ENCODE peak calls at places on chromosomes 5 and 9, in ten cellular contexts. G is right atrium auricular region; H is ovary; B is OCI-LY7; T is body of pancreas; C is PC-3; M is CD8-positive, alpha-beta memory T cell; J is small intestine; L is fibroblast of lung; F is upper lobe of left lung. U is an unnamed sample. For H3K4me1 and H3K36me3, the result is how much of the 10 kb centered on the place peaks cover.

GRCh38 chr5:218457-219289 is 553 bp downstream of the SDHA start:
- DNase-seq in G (no peak), H (peak), L (peak), F (peak), B (peak), M (peak), T (peak), J (peak), C (peak), U (no peak)

GRCh38 chr9:107948601-107949000 is 459.0 kb upstream of the KLF4 start:
- DNase-seq in H (no peak), L (no peak), B (no peak), T (no peak), F (no peak), G (no peak), J (no peak), M (no peak), C (no peak), U (no peak)

GRCh38 chr5:94782376-94782775 is 163.9 kb downstream of the SLF1 start:
- DNase-seq in M (no peak), B (no peak), T (no peak), J (no peak), F (no peak), G (no peak), C (no peak), H (no peak), L (no peak), U (no peak)

GRCh38 chr5:8188874-8189588 is 320.1 kb downstream of the MTRR start:
- DNase-seq in B (no peak), L (no peak), H (no peak), C (peak), J (peak), G (no peak), F (no peak), T (peak), M (no peak), U (no peak)

GRCh38 chr5:35851282-35851681 is 5.4 kb upstream of the IL7R start:
- DNase-seq in F (no peak), G (no peak), C (peak), T (no peak), L (peak), B (no peak), M (no peak), J (no peak), H (no peak), U (no peak)

GRCh38 chr5:60883229-60883628 is 39.2 kb upstream of the ELOVL7 start:
- DNase-seq in T (no peak), G (no peak), J (peak), L (peak), M (no peak), B (peak), H (no peak), C (peak), F (no peak), U (no peak)

GRCh38 chr9:93899609-93900435 is 55.3 kb downstream of the BARX1 start:
- DNase-seq in T (no peak), J (no peak), G (no peak), F (peak), M (no peak), C (no peak), B (no peak), L (no peak), H (peak), U (no peak)

GRCh38 chr5:154405078-154405792 is 40.6 kb upstream of the SAP30L start:
- DNase-seq in G (peak), J (peak), M (peak), B (peak), T (peak), C (peak), H (peak), L (peak), F (peak), U (peak)

GRCh38 chr9:93066978-93067603 is 8.6 kb downstream of the SUSD3 start:
- DNase-seq in J (no peak), M (no peak), G (no peak), T (no peak), L (peak), F (no peak), H (no peak), C (no peak), B (no peak), U (no peak)

GRCh38 chr5:139711852-139712171 is 63.7 kb downstream of the CXXC5 start:
- DNase-seq in T (no peak), J (no peak), L (no peak), H (no peak), F (no peak), M (no peak), G (no peak), B (no peak), C (no peak), U (no peak)
- H3K27ac ChIP-seq in T (no peak), J (no peak), L (no peak), H (no peak), F (no peak), M (no peak), G (peak), B (no peak), C (no peak), U (no peak)

DNA sequence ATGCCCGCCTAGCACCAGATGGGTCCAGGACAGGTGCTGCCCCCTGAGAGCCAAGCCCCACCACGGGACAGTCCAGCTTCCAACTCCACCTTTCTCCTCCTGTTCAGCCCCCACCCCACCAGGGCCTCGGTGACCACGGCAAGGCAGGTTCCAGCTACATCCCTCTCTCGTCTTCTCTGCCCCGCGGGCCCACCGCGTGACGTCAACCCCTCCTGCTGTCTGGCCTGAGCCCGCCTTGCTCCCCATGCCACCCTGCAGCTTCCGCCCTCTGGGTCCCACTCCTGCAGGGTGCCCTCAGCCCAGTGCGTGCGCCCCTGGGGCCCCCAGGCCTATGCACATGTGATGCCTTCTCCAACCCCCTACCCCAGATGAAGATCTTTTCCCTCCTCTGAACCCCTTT is 6.8 kb downstream of the GFPT2 start:
- DNase-seq in J (no peak), T (no peak), L (no peak), F (no peak), H (no peak), G (no peak), M (no peak), C (no peak), B (no peak), U (no peak)
- H3K4me1 ChIP-seq in J (under half), T (under half), L (under half), F (under half), H (under half), G (under half), M (under half), C (under half), B (under half), U (under half)

DNA sequence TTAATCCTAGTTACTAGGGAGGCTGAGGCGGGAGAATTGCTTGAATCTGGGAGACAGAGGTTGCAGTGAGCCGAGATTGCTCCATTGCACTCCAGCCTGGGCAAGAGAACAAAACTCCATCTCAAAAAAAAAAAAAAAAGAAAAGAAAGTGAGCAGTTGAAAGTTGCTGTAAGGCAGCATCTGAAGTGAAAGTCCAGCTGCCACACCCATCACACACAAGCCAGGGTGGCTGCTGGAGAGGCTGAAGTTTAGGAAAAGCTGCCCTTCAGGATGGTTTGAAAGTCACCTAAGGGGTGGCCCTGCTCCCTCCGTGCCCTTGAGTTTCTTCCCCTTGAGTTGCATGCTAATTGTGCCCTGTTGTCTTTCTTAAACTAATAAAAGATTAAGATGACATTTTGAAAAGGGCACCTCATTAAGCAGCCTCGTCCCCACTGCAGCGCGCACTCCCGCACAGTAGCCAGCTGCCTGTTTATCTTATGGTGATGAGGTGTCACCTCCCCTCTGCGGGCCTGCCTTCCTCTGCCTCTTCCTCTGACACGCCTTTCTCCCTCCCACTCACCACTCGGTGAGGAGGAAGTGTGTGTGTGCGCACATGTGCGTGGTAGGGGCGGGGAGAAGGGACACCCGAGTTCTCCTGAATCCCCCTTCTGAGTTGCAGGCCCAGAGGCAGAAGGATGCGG is 104.2 kb upstream of the PANK3 start:
- DNase-seq in G (no peak), T (no peak), B (no peak), F (no peak), C (no peak), J (peak), M (peak), H (no peak), L (no peak), U (no peak)
- H3K36me3 ChIP-seq in G (under half), T (under half), B (under half), F (under half), C (under half), J (under half), M (under half), H (under half), L (under half), U (under half)

DNA sequence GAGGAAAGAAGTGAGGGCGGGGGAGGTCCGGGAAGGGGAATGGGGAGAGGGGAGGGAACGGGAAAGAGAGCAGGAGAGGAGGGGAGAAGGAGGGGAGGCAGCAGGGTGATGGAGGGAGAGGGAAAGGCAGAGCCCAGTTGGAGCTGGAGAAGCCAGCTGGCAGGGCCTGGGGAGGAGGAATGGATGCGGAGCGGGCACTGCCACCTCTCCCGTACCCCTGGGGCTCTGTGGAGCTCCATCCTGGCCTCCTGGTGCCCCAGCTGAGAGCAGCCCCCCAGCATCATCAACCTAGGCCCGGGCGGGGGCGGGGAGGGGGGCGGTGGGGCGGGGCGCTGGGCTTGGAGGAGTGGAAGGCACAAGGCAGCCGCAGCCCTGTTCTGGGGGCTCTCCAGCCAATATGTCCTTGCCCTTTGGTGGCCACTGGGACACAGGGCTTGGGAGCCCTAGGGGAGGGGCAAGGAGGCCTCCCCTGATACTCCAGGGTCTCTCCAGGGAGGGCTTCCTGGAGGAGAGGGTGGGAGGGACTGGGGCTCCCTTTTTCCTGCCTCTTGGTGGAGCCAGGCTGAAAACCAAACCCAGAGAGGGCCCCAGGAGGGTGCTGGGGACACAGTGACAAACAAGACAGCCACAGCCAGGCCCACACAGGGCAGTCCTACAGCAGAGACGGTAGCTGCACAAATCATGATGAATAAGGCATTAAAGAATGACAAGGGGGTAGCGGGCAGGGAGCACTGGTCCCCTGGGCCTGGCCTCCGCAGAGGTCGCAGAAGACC is 123.7 kb downstream of the C9orf50 start:
- DNase-seq in M (no peak), C (no peak), G (no peak), F (no peak), H (peak), B (no peak), L (no peak), T (peak), J (no peak), U (no peak)
- H3K27ac ChIP-seq in M (peak), C (peak), G (peak), F (peak), H (peak), B (no peak), L (peak), T (peak), J (peak), U (peak)

GRCh38 chr5:74539986-74540385 is 100.5 kb downstream of the ENC1 start:
- DNase-seq in M (no peak), C (no peak), F (no peak), B (no peak), G (no peak), J (peak), H (no peak), T (peak), L (peak), U (no peak)
- H3K4me1 ChIP-seq in M (under half), C (under half), F (under half), B (under half), G (under half), J (under half), H (under half), T (half or more), L (under half), U (under half)

DNA sequence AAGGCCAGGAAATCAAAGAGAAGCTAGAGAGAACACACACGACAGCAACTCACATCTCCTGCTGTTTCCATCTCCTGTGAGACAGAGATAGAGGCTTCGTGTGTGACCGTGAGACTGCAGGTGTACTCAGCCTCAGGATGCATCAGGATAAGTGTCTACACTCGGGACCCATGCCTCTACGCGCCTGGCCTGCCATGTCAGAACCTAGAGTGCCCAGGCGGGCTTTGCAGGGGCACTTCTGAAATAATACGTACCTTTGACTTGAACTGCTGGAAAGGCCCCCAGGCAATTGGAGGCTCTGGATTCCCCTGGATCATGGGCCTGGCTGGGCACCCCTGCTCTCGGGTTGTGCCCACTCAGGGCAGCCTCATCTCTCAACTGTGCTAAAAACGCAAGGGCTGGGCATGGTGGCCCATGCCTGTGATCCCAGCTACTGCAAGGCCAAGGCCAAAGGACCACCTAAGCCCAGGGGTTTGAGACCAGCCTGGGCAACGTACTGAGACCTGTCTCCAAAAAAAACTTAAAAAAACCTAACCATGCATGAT is 13.0 kb downstream of the CLPTM1L start:
- DNase-seq in G (no peak), B (no peak), F (no peak), L (no peak), M (no peak), C (no peak), H (no peak), T (no peak), J (no peak), U (no peak)
- H3K36me3 ChIP-seq in G (half or more), B (half or more), F (under half), L (under half), M (half or more), C (under half), H (under half), T (under half), J (under half), U (half or more)

GRCh38 chr9:114361542-114361941 is 26.2 kb downstream of the AKNA start:
- DNase-seq in B (no peak), C (no peak), L (no peak), F (no peak), T (no peak), M (no peak), G (no peak), J (no peak), H (no peak), U (no peak)
- H3K27ac ChIP-seq in B (no peak), C (no peak), L (no peak), F (no peak), T (no peak), M (no peak), G (no peak), J (no peak), H (no peak), U (peak)

DNA sequence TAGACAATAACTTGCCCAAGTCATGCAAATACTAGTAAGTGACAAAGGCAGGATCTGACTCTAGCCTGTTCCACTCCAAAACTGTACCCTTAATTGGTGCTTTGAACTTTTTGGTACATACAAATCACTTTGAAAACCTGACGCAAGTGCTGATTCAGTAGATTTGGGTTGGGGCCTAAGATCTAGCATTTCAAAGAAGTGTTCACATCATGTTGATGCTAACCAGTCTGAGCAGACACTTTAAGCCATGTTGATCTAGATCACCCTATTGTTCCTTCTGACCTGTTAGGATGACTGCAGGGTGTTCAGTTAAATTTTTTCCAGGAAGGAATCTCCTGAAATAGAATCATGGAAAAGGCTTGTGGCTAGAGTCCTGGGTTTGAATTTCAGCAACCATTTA is 57.7 kb upstream of the CPEB4 start:
- DNase-seq in H (no peak), J (no peak), G (no peak), F (no peak), L (no peak), M (no peak), C (no peak), B (peak), T (no peak), U (no peak)
- H3K4me1 ChIP-seq in H (under half), J (under half), G (under half), F (under half), L (under half), M (under half), C (under half), B (half or more), T (under half), U (under half)

GRCh38 chr5:96743065-96743768 is 64.5 kb downstream of the ERAP1 start:
- DNase-seq in C (peak), B (no peak), F (peak), G (peak), J (peak), L (peak), T (no peak), M (no peak), H (no peak), U (no peak)

GRCh38 chr5:96743805-96744559 is 63.8 kb downstream of the ERAP1 start:
- DNase-seq in T (no peak), C (no peak), H (no peak), F (no peak), M (no peak), B (no peak), L (no peak), J (no peak), G (no peak), U (no peak)

GRCh38 chr5:96741075-96741474 is 66.7 kb downstream of the ERAP1 start:
- DNase-seq in C (no peak), H (no peak), G (no peak), L (no peak), J (no peak), T (no peak), M (no peak), F (no peak), B (no peak), U (no peak)

GRCh38 chr5:96741911-96742310 is 65.8 kb downstream of the ERAP1 start:
- DNase-seq in F (no peak), G (no peak), C (no peak), H (no peak), L (no peak), J (peak), M (no peak), B (no peak), T (no peak), U (no peak)

GRCh38 chr5:96742519-96742918 is 65.2 kb downstream of the ERAP1 start:
- DNase-seq in G (no peak), F (no peak), H (no peak), T (no peak), B (no peak), J (no peak), L (no peak), C (no peak), M (no peak), U (no peak)
- H3K36me3 ChIP-seq in G (half or more), F (under half), H (under half), T (under half), B (under half), J (under half), L (under half), C (under half), M (half or more), U (half or more)

GRCh38 chr9:82543726-82544125 is 519.2 kb downstream of the RASEF start:
- DNase-seq in F (no peak), J (no peak), L (no peak), B (no peak), C (peak), H (no peak), G (no peak), M (no peak), T (no peak), U (no peak)

GRCh38 chr9:82535432-82535998 is 527.4 kb downstream of the RASEF start:
- DNase-seq in B (no peak), T (no peak), J (no peak), L (no peak), M (no peak), C (no peak), H (no peak), F (no peak), G (no peak), U (no peak)

GRCh38 chr9:82539126-82539525 is 523.8 kb downstream of the RASEF start:
- DNase-seq in B (no peak), F (peak), C (no peak), T (no peak), G (no peak), L (peak), M (no peak), H (no peak), J (no peak), U (no peak)

GRCh38 chr9:82540175-82540574 is 522.8 kb downstream of the RASEF start:
- DNase-seq in C (no peak), G (no peak), T (peak), M (no peak), H (no peak), L (no peak), F (peak), B (no peak), J (no peak), U (no peak)

DNA sequence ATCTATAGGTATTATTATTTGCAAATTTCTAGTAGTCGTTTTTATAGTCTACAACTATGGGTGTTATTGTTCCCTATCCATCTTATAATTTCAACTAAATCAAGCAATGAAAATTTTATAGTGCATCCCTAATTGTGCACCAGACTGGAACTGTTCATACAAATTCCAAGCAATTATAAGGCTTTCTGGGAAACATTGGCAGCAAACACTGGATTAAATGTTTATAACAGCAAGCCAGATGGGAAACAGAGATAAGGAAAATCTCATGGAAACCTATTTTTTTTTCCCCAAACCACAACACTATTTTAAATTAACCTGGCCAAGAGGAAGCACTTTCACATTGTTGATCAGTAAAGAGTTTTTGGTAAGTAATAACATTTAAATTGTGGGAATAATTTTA is 524.3 kb downstream of the RASEF start:
- DNase-seq in L (no peak), J (no peak), M (no peak), G (no peak), B (no peak), T (no peak), H (no peak), F (no peak), C (no peak), U (no peak)
- H3K27ac ChIP-seq in L (no peak), J (no peak), M (no peak), G (no peak), B (no peak), T (no peak), H (no peak), F (no peak), C (no peak), U (no peak)

U was measured in effector memory CD4-positive, alpha-beta T cell.